ENCODE peak calls at places on chromosome 16, in nine cellular contexts. M is right lobe of liver; K is gastrocnemius medialis; V is breast epithelium; T is CD8-positive, alpha-beta T cell; B is suprapubic skin; P is A549; U is aorta; A is small intestine. I is an unnamed sample.
A peak's percentile ranks its signal among the peaks of the same experiment; 100 is the strongest.

GRCh38 chr16:28096974-28097373 is 33.5 kb upstream of the GSG1L start:
- DNase-seq in M (no peak), K (no peak), V (no peak), T (no peak), B (no peak), P (no peak), U (no peak), A (no peak), I (no peak)

GRCh38 chr16:27432600-27432957 is 30.6 kb downstream of the IL21R start:
- DNase-seq in M (no peak), K (no peak), V (no peak), T (no peak), B (peak; percentile 3), P (no peak), U (no peak), A (no peak), I (no peak)

GRCh38 chr16:67163164-67163902 is 1.2 kb upstream of the HSF4 start:
- DNase-seq in M (no peak), K (no peak), V (no peak), T (peak; percentile 46), B (no peak), P (no peak), U (peak; percentile 78), A (no peak), I (peak; percentile 77)

GRCh38 chr16:67349172-67349571 is 22.6 kb downstream of the LRRC36 start:
- DNase-seq in M (no peak), K (no peak), V (no peak), T (no peak), B (no peak), P (no peak), U (no peak), A (peak; percentile 54), I (no peak)

GRCh38 chr16:58509256-58510096 is 5.8 kb upstream of the SETD6 start:
- DNase-seq in M (no peak), K (no peak), V (no peak), T (no peak), B (peak; percentile 65), P (no peak), U (no peak), A (no peak), I (no peak)

GRCh38 chr16:57152096-57153093 is 33.4 kb downstream of the PSME3IP1 start:
- DNase-seq in M (no peak), K (no peak), V (no peak), T (no peak), B (no peak), P (no peak), U (no peak), A (no peak), I (no peak)

GRCh38 chr16:10266809-10267208 is 84.6 kb upstream of the GRIN2A start:
- DNase-seq in M (no peak), K (no peak), V (no peak), T (no peak), B (no peak), P (no peak), U (no peak), A (no peak), I (no peak)

GRCh38 chr16:4505356-4506153 is 29.4 kb downstream of the HMOX2 start:
- DNase-seq in M (no peak), K (no peak), V (peak; percentile 27), T (peak; percentile 93), B (no peak), P (no peak), U (peak; percentile 59), A (peak; percentile 64), I (no peak)

GRCh38 chr16:24753437-24753836 is 24.0 kb downstream of the TNRC6A start:
- DNase-seq in M (no peak), K (no peak), V (no peak), T (no peak), B (no peak), P (no peak), U (no peak), A (no peak), I (no peak)

GRCh38 chr16:71883193-71883848 is 661 bp downstream of the ZNF821 start:
- DNase-seq in M (no peak), K (no peak), V (no peak), T (peak; percentile 63), B (no peak), P (no peak), U (peak; percentile 63), A (peak; percentile 36), I (no peak)

GRCh38 chr16:55779391-55780094 is 53.4 kb downstream of the CES1 start:
- DNase-seq in M (no peak), K (no peak), V (no peak), T (no peak), B (no peak), P (no peak), U (no peak), A (no peak), I (no peak)

GRCh38 chr16:47779201-47780016 is 318.3 kb downstream of the PHKB start:
- DNase-seq in M (no peak), K (no peak), V (no peak), T (no peak), B (no peak), P (no peak), U (no peak), A (peak; percentile 19), I (no peak)

GRCh38 chr16:13483121-13483520 is 436.8 kb upstream of the ERCC4 start:
- DNase-seq in M (no peak), K (no peak), V (no peak), T (no peak), B (no peak), P (no peak), U (no peak), A (no peak), I (no peak)

DNA sequence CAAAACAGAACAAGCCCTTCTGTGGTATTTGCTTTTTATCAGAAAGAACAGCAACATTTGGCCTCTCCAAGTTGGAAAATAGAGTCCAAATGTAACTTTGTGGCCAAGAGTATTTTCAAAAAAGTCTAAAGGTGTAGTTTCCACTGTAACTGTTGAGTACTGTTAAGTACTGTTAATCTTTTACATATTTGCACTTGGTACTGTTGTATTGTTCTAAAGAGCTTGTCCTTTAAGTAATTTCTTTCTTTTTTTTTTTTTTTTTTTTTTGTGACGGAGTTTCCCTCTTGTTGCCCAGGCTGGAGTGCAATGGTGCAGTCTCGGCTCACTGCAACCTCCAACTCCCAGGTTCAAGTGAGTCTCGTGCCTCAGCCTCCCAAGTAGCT is 21.5 kb downstream of the LDAF1 start:
- DNase-seq in M (no peak), K (no peak), V (no peak), T (no peak), B (no peak), P (no peak), U (no peak), A (no peak), I (no peak)
- H3K9me3 ChIP-seq in M (no peaks in the 10 kb centered on the region), K (no peaks in the 10 kb centered on the region), V (no peaks in the 10 kb centered on the region), T (no peaks in the 10 kb centered on the region), B (no peaks in the 10 kb centered on the region), P (no peaks in the 10 kb centered on the region), U (no peaks in the 10 kb centered on the region), A (no peaks in the 10 kb centered on the region), I (no peaks in the 10 kb centered on the region)

DNA sequence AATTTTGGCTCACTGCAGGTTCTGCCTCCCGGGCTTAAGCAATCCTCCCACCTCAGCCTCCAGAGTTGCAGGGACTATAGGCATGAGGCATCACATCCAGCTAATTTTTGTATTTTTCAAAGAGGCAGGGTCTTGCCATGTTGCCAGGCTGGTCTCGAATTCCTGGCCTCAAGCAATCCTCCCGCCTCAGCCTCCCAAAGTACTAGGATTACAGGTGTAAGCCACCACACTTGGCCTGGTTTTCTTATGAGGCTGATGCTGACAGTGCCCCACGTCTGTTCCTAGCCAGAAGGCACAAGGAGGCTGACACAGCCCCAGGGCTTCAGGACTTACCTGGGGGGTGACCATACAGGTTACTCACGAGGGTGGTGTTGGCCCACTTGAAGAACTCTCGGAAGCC is 33.9 kb upstream of the GCSH start:
- DNase-seq in M (no peak), K (no peak), V (no peak), T (no peak), B (no peak), P (no peak), U (no peak), A (no peak), I (no peak)
- H3K4me3 ChIP-seq in M (no peak overlapping the region), K (no peak overlapping the region), V (no peak overlapping the region), T (no peak overlapping the region), B (no peak overlapping the region), P (no peak overlapping the region), U (no peak overlapping the region), A (no peak overlapping the region), I (no peak overlapping the region)

GRCh38 chr16:85579883-85580607 is 33.1 kb upstream of the GSE1 start:
- DNase-seq in M (no peak), K (no peak), V (no peak), T (no peak), B (no peak), P (no peak), U (no peak), A (no peak), I (no peak)
- H3K4me1 ChIP-seq in M (no peaks in the 10 kb centered on the region), K (peaks cover 7% of the 10 kb centered on the region), V (peaks cover 13% of the 10 kb centered on the region), T (peaks cover 39% of the 10 kb centered on the region), B (peaks cover 52% of the 10 kb centered on the region), P (no peaks in the 10 kb centered on the region), U (no peaks in the 10 kb centered on the region), A (peaks cover 11% of the 10 kb centered on the region), I (no peaks in the 10 kb centered on the region)

DNA sequence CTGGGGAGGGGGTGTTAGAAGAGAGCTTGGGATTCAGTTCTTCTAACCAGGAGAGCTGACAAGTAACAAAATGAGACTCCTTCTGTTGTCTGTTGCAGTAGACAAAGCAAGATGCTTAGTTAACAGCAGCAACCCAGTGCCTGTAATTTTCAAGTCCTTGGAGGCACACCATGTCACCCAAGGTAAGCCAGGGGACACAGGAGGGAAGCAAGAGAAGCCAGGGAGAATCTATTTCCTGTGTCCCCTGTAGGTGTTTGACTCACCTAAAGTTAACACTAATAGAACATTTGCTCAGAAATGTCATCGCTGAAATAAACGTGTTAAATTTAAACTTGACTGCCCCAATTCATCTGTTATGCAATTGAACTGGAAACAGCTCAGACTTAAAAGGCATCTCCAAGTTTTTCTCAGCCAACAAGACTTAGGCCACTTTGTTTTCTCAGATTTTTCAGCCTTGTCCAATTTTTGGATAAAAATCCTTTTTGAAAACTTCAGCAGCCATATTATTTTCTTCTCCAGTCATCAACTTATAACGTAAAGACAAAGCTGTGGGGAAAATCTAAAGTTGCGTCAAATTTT is 257.6 kb downstream of the CDH13 start:
- DNase-seq in M (no peak), K (no peak), V (no peak), T (no peak), B (no peak), P (no peak), U (no peak), A (no peak), I (no peak)
- H3K9me3 ChIP-seq in M (no peaks in the 10 kb centered on the region), K (no peaks in the 10 kb centered on the region), V (no peaks in the 10 kb centered on the region), T (no peaks in the 10 kb centered on the region), B (no peaks in the 10 kb centered on the region), P (no peaks in the 10 kb centered on the region), U (no peaks in the 10 kb centered on the region), A (no peaks in the 10 kb centered on the region), I (no peaks in the 10 kb centered on the region)